ENCODE peak calls at places on chromosome 16, in nine cellular contexts. Z is progenitor cell of endocrine pancreas; R is colonic mucosa; X is Calu3; V is iris pigment epithelial cell; H is AG09319; G is GM12892; T is choroid plexus epithelial cell; S is stimulated activated CD8-positive, alpha-beta memory T cell treated with anti-CD3 and anti-CD28 coated beads, Interleukin-4, amount 100 ng/mL, for 4 hours. K is an unnamed sample.

GRCh38 chr16:49283376-49284049 is 1.9 kb upstream of the CBLN1 start:
- DNase-seq in T (no peak), H (no peak), S (no peak), Z (no peak), R (no peak), X (no peak), V (no peak), G (no peak), K (no peak)

GRCh38 chr16:72783716-72784320 is 264.1 kb downstream of the ZFHX3 start:
- DNase-seq in G (no peak), T (peak; percentile 71), Z (no peak), H (no peak), R (no peak), X (no peak), S (no peak), V (peak; percentile 71), K (peak; percentile 9)

GRCh38 chr16:74998481-74999207 is at the start of gene ZNRF1:
- DNase-seq in X (peak; percentile 88), Z (peak; percentile 88), H (peak; percentile 44), V (peak; percentile 76), R (peak; percentile 92), T (peak; percentile 80), S (peak; percentile 54), G (peak; percentile 84), K (peak; percentile 34)

GRCh38 chr16:525520-526180 is 1.9 kb upstream of the CAPN15 start:
- DNase-seq in S (peak; percentile 37), R (no peak), Z (no peak), V (peak; percentile 87), G (no peak), X (peak; percentile 47), H (peak; percentile 29), T (peak; percentile 79), K (peak; percentile 54)

GRCh38 chr16:85335584-85336492 is 223.6 kb upstream of the CIBAR2 start:
- DNase-seq in H (no peak), T (peak; percentile 82), G (no peak), S (no peak), V (peak; percentile 73), Z (no peak), X (no peak), R (peak; percentile 81), K (no peak)

GRCh38 chr16:19419691-19420060 is 2.0 kb downstream of the TMC5 start:
- DNase-seq in X (peak; percentile 76), T (no peak), Z (no peak), R (no peak), S (no peak), V (peak; percentile 15), G (no peak), H (no peak), K (no peak)

GRCh38 chr16:66616592-66616991 is 12.1 kb downstream of the CMTM3 start:
- DNase-seq in G (no peak), Z (no peak), V (peak; percentile 54), R (no peak), T (peak; percentile 69), H (no peak), S (no peak), X (no peak), K (no peak)

GRCh38 chr16:797120-797420 is 3.5 kb downstream of the GNG13 start:
- DNase-seq in V (no peak), Z (no peak), S (no peak), R (peak; percentile 39), T (no peak), X (peak; percentile 56), H (no peak), G (no peak), K (no peak)

GRCh38 chr16:65745201-65745600 is 621.3 kb upstream of the CDH5 start:
- DNase-seq in X (no peak), V (no peak), T (no peak), G (no peak), R (no peak), Z (no peak), S (no peak), H (no peak), K (no peak)

GRCh38 chr16:11257131-11257938 is 1.3 kb upstream of the SOCS1 start:
- DNase-seq in S (no peak), H (peak; percentile 44), G (no peak), V (peak; percentile 84), Z (peak; percentile 39), X (peak; percentile 88), T (peak; percentile 90), R (peak; percentile 86), K (peak; percentile 59)

GRCh38 chr16:57123969-57124674 is 31.7 kb downstream of the CPNE2 start:
- DNase-seq in Z (no peak), R (no peak), H (no peak), S (no peak), G (no peak), X (no peak), T (no peak), V (no peak), K (no peak)

GRCh38 chr16:4656221-4656620 is 31.6 kb downstream of the MGRN1 start:
- DNase-seq in H (no peak), G (no peak), X (no peak), Z (no peak), S (no peak), V (no peak), T (no peak), R (no peak), K (no peak)

GRCh38 chr16:66399031-66399430 is 28.1 kb upstream of the BEAN1 start:
- DNase-seq in G (no peak), T (no peak), Z (no peak), H (no peak), X (no peak), R (no peak), S (no peak), V (peak; percentile 12), K (no peak)

GRCh38 chr16:5041604-5042133 is 7.9 kb upstream of the NAGPA start:
- DNase-seq in G (no peak), X (no peak), R (no peak), H (no peak), S (no peak), Z (no peak), V (peak; percentile 81), T (peak; percentile 43), K (peak; percentile 38)

GRCh38 chr16:51155901-51156810 is 5.1 kb upstream of the SALL1 start:
- DNase-seq in R (no peak), X (no peak), S (no peak), G (no peak), Z (peak; percentile 19), V (peak; percentile 13), T (no peak), H (no peak), K (no peak)

GRCh38 chr16:30567160-30567990 is 4.1 kb downstream of the ZNF688 start:
- DNase-seq in H (no peak), G (no peak), X (peak; percentile 18), V (no peak), T (no peak), Z (no peak), R (no peak), S (no peak), K (no peak)

GRCh38 chr16:26413780-26414179 is 652.9 kb upstream of the C16orf82 start:
- DNase-seq in V (no peak), X (no peak), Z (no peak), G (no peak), H (no peak), T (no peak), R (no peak), S (no peak), K (no peak)

GRCh38 chr16:50228364-50228868 is 37.9 kb upstream of the ADCY7 start:
- DNase-seq in H (no peak), T (no peak), G (no peak), R (no peak), V (no peak), X (no peak), S (no peak), Z (no peak), K (no peak)

GRCh38 chr16:4016648-4017047 is 99.6 kb downstream of the ADCY9 start:
- DNase-seq in G (no peak), V (peak; percentile 69), Z (no peak), R (no peak), H (no peak), S (no peak), T (peak; percentile 50), X (no peak), K (peak; percentile 4)

GRCh38 chr16:81544691-81545365 is 100.2 kb downstream of the CMIP start:
- DNase-seq in S (no peak), H (no peak), Z (no peak), X (no peak), R (no peak), G (no peak), V (no peak), T (no peak), K (peak; percentile 35)

GRCh38 chr16:12398029-12398735 is 405.5 kb downstream of the CPPED1 start:
- DNase-seq in S (no peak), T (peak; percentile 35), X (no peak), R (no peak), H (no peak), Z (no peak), V (no peak), G (no peak), K (peak; percentile 60)

GRCh38 chr16:65500007-65500406 is 378.1 kb upstream of the CDH11 start:
- DNase-seq in Z (no peak), V (peak; percentile 27), T (no peak), R (no peak), X (no peak), H (no peak), G (no peak), S (no peak), K (no peak)

GRCh38 chr16:1620391-1620790 is 8.2 kb downstream of the CRAMP1 start:
- DNase-seq in G (no peak), T (no peak), Z (no peak), H (no peak), V (no peak), X (no peak), S (no peak), R (no peak), K (no peak)

GRCh38 chr16:28202147-28202746 is 9.5 kb downstream of the XPO6 start:
- DNase-seq in H (no peak), V (no peak), R (no peak), Z (no peak), S (no peak), X (no peak), T (no peak), G (no peak), K (no peak)

GRCh38 chr16:51569204-51569911 is 418.3 kb upstream of the SALL1 start:
- DNase-seq in Z (no peak), S (no peak), V (peak; percentile 28), X (peak; percentile 6), R (no peak), T (peak; percentile 23), H (no peak), G (no peak), K (no peak)

GRCh38 chr16:4064950-4065352 is 51.3 kb downstream of the ADCY9 start:
- DNase-seq in S (no peak), Z (no peak), R (no peak), T (no peak), X (no peak), V (no peak), G (no peak), H (no peak), K (no peak)

GRCh38 chr16:11254913-11255736 is 879 bp downstream of the SOCS1 start:
- DNase-seq in G (no peak), T (peak; percentile 61), R (peak; percentile 49), V (peak; percentile 71), H (no peak), X (peak; percentile 25), S (no peak), Z (peak; percentile 42), K (no peak)

GRCh38 chr16:17379121-17379571 is 91.6 kb downstream of the XYLT1 start:
- DNase-seq in S (no peak), X (no peak), V (no peak), Z (no peak), H (no peak), R (no peak), T (no peak), G (no peak), K (no peak)

GRCh38 chr16:80619824-80620223 is 79.0 kb downstream of the DYNLRB2 start:
- DNase-seq in T (no peak), X (peak; percentile 15), S (no peak), V (no peak), G (no peak), H (no peak), R (no peak), Z (no peak), K (no peak)

GRCh38 chr16:70402916-70403659 is 35.8 kb downstream of the ST3GAL2 start:
- DNase-seq in G (no peak), T (peak; percentile 73), V (peak; percentile 84), H (no peak), R (no peak), X (no peak), Z (no peak), S (no peak), K (no peak)

GRCh38 chr16:85872666-85873561 is 26.0 kb upstream of the IRF8 start:
- DNase-seq in S (no peak), V (no peak), Z (no peak), X (no peak), H (no peak), R (peak; percentile 19), G (no peak), T (no peak), K (no peak)

K was measured in astrocyte of the cerebellum.